ENCODE peak calls at places on chromosome 21, in eight cellular contexts. G is adrenal gland; V is upper lobe of right lung; S is PC-3; A is BE2C; E is SK-N-SH; J is CD8-positive, alpha-beta T cell; M is heart right ventricle. N is an unnamed sample. For H3K36me3, the result is how much of the 10 kb centered on the place peaks cover.

GRCh38 chr21:15212214-15212613 is 147.4 kb upstream of the NRIP1 start:
- DNase-seq in S (no peak), G (no peak), A (no peak), J (no peak), E (no peak), M (no peak), V (no peak), N (no peak)

GRCh38 chr21:31254131-31254530 is 89.9 kb downstream of the TIAM1 start:
- DNase-seq in J (no peak), E (no peak), M (no peak), G (no peak), A (no peak), V (no peak), S (no peak), N (no peak)

GRCh38 chr21:16794944-16795343 is 717.9 kb upstream of the CXADR start:
- DNase-seq in S (peak), J (no peak), G (peak), M (no peak), E (no peak), V (no peak), A (no peak), N (no peak)

GRCh38 chr21:17585875-17586450 is 26.7 kb downstream of the BTG3 start:
- DNase-seq in G (peak), S (peak), M (peak), E (peak), J (no peak), V (no peak), A (peak), N (no peak)

GRCh38 chr21:42063578-42064521 is 7.3 kb upstream of the UMODL1 start:
- DNase-seq in V (no peak), E (no peak), G (no peak), S (peak), J (peak), M (no peak), A (no peak), N (no peak)

GRCh38 chr21:32412998-32413504 is 545 bp downstream of the EVA1C start:
- DNase-seq in J (no peak), M (peak), G (peak), S (peak), A (no peak), E (no peak), V (peak), N (no peak)

GRCh38 chr21:17045214-17045835 is 467.5 kb upstream of the CXADR start:
- DNase-seq in E (peak), G (no peak), M (no peak), A (no peak), S (peak), V (no peak), J (no peak), N (no peak)

GRCh38 chr21:41957991-41958766 is 4.4 kb upstream of the C2CD2 start:
- DNase-seq in G (peak), S (peak), E (no peak), J (no peak), M (peak), V (no peak), A (peak), N (peak)

GRCh38 chr21:42060166-42060565 is 11.0 kb upstream of the UMODL1 start:
- DNase-seq in A (no peak), V (peak), M (no peak), E (no peak), S (no peak), G (no peak), J (no peak), N (no peak)

GRCh38 chr21:17438642-17439041 is 74.2 kb upstream of the CXADR start:
- DNase-seq in G (no peak), A (peak), V (no peak), M (no peak), S (no peak), E (peak), J (no peak), N (peak)

GRCh38 chr21:41827951-41828883 is 50.9 kb downstream of the PRDM15 start:
- DNase-seq in G (no peak), A (no peak), E (peak), S (no peak), M (no peak), J (no peak), V (peak), N (no peak)

GRCh38 chr21:43835061-43835460 is 30.0 kb upstream of the AGPAT3 start:
- DNase-seq in M (no peak), J (no peak), E (peak), G (no peak), V (no peak), A (no peak), S (no peak), N (no peak)

GRCh38 chr21:42892582-42892930 is 553 bp upstream of the NDUFV3 start:
- DNase-seq in E (no peak), S (no peak), V (no peak), M (no peak), A (no peak), J (no peak), G (no peak), N (no peak)

DNA sequence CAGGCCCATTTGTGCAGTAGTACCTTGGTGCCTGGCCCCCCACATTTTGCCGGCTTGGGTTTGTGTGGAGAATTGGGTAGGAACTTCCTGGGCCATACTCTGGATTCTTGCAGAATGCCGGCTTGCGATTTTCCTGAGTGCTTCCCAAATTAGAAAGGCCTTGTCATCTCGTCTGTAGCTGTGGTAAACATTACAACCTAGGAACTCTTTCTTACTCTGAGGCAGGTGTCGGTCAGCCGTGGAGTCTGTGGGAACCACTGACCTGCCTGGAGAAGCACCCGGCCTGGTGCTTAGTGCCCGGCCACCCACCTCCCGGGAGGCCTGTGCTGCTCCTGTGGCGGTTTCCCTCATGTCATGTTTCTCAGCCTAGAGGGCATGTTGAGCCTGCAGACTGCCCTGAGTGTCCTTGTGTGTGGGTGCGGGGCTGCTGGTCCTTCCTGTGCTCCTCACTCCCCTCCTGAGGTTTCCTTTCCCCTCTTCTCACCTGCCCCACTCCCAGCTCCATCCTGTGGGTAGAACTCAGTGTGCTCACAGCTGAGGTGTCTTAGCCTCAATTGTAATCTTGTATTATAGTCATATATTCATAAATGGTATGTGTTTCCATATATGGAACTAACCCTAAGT is 64.7 kb downstream of the S100B start:
- DNase-seq in A (no peak), S (no peak), E (no peak), G (no peak), J (no peak), V (no peak), M (no peak), N (no peak)
- H3K36me3 ChIP-seq in A (half or more), S (under half), E (half or more), G (half or more), J (under half), V (half or more), M (under half), N (half or more)

DNA sequence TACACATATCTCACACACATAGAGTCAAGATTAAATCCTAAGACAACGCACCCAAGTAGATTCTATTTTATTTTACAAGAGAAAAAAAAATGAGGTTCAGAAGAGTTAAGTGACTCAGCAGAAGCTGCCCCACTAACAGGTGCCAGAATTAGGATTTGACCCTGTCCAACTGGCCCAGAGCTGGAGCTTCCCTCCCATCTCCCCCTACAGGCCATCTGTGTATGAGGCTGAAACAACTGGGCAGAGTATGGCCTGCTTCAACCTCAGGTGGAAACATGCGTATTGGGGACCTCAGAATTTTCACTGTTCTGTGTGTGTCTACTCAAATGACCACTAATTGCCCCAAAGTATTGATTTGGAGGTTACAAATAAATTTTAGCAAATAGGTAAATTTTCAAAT is 29.9 kb downstream of the PSMG1 start:
- DNase-seq in E (peak), M (no peak), A (no peak), S (peak), G (no peak), J (no peak), V (no peak), N (peak)
- TF ChIP-seq CTCF in E (peak), M (peak), A (peak), S (peak), G (no peak), J (no peak), V (peak), N (peak)

GRCh38 chr21:28928578-28929124 is 64.0 kb downstream of the LTN1 start:
- DNase-seq in G (no peak), V (no peak), A (no peak), E (no peak), S (no peak), M (no peak), J (no peak), N (no peak)
- H3K36me3 ChIP-seq in G (under half), V (under half), A (under half), E (under half), S (under half), M (under half), J (under half), N (under half)

GRCh38 chr21:33587792-33588484 is 546 bp downstream of the DONSON start:
- DNase-seq in M (peak), J (peak), V (peak), S (peak), E (no peak), A (peak), G (peak), N (peak)
- TF ChIP-seq CTCF in M (no peak), J (no peak), V (no peak), S (no peak), E (peak), A (no peak), G (no peak), N (no peak)

DNA sequence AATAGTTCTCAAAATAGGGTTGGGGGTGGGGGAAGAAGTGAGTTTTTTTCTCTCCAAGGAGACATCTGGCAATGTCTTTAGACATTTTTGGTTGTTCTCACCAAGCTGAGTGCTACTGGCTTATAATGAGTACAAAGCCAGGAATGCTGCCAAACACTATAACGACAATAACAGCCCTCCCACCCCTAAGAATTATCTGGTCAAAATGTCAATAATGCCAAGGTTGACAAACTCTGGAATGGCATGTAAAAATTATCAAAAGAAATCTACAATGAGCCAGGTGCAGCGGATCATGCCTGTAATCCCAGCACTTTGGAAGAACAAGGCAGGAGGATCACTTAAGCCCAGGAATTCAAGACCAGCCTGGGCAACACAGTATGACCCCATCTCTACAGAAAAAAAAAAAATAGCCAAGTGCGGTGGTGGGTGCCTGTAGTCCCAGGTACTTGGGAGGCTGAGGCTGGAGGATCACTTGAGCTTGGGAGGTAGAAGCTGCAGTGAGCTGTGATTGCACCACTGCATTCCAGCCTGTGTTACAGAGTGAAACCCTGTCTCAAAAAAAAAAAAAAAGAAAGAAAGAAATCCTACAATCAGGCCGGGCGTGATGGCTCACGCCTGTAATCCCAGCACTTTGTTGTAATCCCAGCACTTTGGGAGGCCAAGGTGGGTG is 2.5 kb downstream of the ATP5PF start:
- DNase-seq in M (peak), J (no peak), G (no peak), E (no peak), S (peak), A (no peak), V (no peak), N (no peak)
- H3K36me3 ChIP-seq in M (under half), J (under half), G (under half), E (under half), S (under half), A (under half), V (under half), N (under half)

GRCh38 chr21:19508442-19508841 is 1104.9 kb upstream of the TMPRSS15 start:
- DNase-seq in V (no peak), J (no peak), G (no peak), M (no peak), S (no peak), E (no peak), A (no peak), N (no peak)

GRCh38 chr21:19510653-19511052 is 1107.1 kb upstream of the TMPRSS15 start:
- DNase-seq in V (no peak), G (no peak), M (no peak), J (no peak), S (no peak), E (no peak), A (no peak), N (no peak)

GRCh38 chr21:19510057-19510456 is 1106.5 kb upstream of the TMPRSS15 start:
- DNase-seq in A (no peak), E (no peak), G (no peak), S (no peak), J (no peak), M (no peak), V (no peak), N (no peak)

GRCh38 chr21:19508844-19509243 is 1105.3 kb upstream of the TMPRSS15 start:
- DNase-seq in S (no peak), V (no peak), E (no peak), J (no peak), M (no peak), A (no peak), G (no peak), N (no peak)

DNA sequence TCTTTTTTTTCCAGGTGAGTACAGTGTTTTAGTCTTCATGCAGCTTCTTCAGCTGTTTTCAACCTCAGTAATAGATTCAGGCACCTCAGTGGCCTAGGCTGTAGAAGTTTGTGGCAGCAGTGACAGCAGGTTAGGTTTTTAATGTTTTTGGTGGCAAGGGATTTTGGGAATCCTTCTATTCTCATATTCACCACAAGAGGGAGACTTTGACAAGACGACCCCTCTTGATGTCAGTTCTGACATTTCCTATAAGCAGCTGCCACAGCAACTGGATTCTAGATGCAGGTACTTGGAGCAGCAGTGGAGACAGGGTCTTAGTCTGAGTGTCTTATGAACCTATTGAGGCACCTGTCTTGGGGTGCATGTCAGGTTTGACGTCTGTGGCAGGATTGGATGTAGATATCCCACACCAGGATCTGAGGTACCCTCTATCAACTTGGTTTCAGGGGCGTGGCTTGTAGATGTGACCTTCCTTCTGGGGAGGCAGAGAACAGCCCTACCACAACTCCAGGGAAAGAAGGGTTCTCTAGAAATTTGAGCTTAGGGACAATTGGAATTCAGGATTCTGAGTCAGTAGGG is 1104.2 kb upstream of the TMPRSS15 start:
- DNase-seq in S (peak), M (no peak), V (no peak), A (no peak), E (peak), G (no peak), J (no peak), N (peak)
- TF ChIP-seq CTCF in S (peak), M (no peak), V (peak), A (peak), E (peak), G (peak), J (no peak), N (peak)

DNA sequence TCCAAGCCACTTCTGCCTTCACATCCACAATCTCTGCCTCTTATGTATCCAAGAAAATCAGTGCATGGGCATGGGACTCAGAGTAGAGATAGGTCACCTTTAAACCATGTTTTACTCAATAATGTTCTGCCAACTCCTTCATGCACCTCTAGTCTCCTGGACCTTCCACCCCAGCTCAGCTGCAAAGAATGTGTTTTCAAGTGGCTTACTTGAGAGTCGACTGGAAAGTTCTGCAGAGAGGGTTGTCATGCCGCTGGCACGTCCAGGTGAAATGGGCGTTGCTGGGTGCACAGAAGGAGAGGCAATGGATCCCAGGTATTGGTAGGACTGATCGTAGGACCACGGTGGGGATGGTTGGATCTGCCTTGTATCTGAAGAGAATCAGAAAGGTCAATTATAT is 130.3 kb downstream of the CLIC6 start:
- DNase-seq in S (no peak), A (no peak), J (no peak), G (no peak), M (no peak), E (no peak), V (peak), N (no peak)
- H3K36me3 ChIP-seq in S (half or more), A (under half), J (under half), G (under half), M (under half), E (under half), V (half or more), N (under half)

GRCh38 chr21:35674895-35675470 is 385.3 kb downstream of the SETD4 start:
- DNase-seq in M (no peak), G (no peak), E (no peak), J (no peak), A (no peak), S (peak), V (no peak), N (no peak)
- TF ChIP-seq CTCF in M (no peak), G (no peak), E (no peak), J (no peak), A (no peak), S (peak), V (no peak), N (no peak)

DNA sequence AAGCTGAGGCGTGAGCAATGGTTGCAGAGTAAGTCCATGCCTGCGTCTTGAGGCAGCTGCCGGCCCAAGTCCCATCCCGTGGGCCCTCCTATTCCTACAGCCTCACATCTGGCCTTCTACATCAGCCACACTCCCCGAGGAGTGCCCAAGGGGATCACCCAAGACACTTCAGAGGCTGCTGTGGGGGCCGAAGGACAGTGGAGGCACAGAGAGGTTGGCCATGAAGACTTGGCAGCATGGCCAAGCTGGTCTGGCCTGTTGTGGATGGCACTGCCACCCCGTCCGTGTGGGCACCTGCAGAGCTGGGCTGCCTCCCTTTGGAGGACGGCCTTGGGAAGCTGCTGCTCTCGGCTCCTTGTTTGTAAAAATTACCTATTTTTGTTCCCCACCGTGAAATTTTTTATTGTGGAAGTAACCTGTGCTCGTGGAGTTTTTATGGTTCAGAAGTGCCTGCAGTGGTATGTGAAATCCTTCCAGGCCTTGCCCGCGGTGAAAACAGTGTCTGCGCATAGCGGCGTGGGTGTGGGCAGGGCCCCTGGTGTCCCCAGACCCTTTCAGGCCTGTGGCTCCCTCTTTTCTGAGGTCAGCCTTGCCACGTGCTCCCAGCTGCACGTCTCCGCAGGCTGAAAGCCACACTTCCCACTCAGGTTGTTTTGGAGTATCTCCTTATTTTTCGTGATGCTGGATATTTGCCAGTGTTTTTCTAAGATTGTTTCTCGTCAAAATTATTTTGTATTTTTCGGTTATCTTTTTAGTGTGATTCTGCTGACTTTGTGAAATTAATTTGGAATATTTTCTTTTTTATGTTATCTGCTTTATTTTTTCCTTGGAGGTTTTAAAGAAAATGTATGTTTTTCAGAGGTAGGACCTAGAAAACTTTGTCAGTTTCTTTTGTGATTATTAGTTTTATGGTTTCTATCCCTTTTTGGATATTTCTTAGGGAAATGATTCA is 20.6 kb downstream of the SLX9 start:
- DNase-seq in S (no peak), J (no peak), E (no peak), G (no peak), A (no peak), V (no peak), M (no peak), N (no peak)
- H3K36me3 ChIP-seq in S (half or more), J (under half), E (under half), G (under half), A (half or more), V (under half), M (under half), N (half or more)